ENCODE peak calls at places on chromosomes 2 and 18, in four cellular contexts. P is HepG2, R is K562, Y is WTC11. H is an unnamed sample.

GRCh38 chr2:181949047-181949446 is 36.6 kb upstream of the PPP1R1C start:
- DNase-seq in P (no peak), Y (no peak), R (no peak), H (no peak)

GRCh38 chr2:198137733-198138132 is 333.3 kb downstream of the PLCL1 start:
- DNase-seq in Y (peak; percentile 51), R (no peak), P (no peak), H (no peak)

GRCh38 chr2:214019229-214019972 is 391.5 kb upstream of the VWC2L start:
- DNase-seq in P (no peak), Y (no peak), R (no peak), H (no peak)

GRCh38 chr2:189487283-189488280 is 46.3 kb downstream of the WDR75 start:
- DNase-seq in R (no peak), Y (no peak), P (no peak), H (no peak)

GRCh38 chr18:12520442-12520992 is 112.8 kb downstream of the PRELID3A start:
- DNase-seq in R (no peak), Y (no peak), P (no peak), H (no peak)

GRCh38 chr18:73681398-73681797 is 466.2 kb downstream of the FBXO15 start:
- DNase-seq in Y (no peak), P (no peak), R (no peak), H (no peak)

GRCh38 chr2:120986898-120987650 is 251.4 kb downstream of the GLI2 start:
- DNase-seq in Y (no peak), P (no peak), R (no peak), H (no peak)

GRCh38 chr2:176092270-176093144 is at the start of gene HOXD13:
- DNase-seq in R (peak; percentile 33), Y (peak; percentile 76), P (no peak), H (peak; percentile 87)

GRCh38 chr18:31134988-31135529 is 27.6 kb downstream of the DSC1 start:
- DNase-seq in R (no peak), Y (no peak), P (no peak), H (no peak)

GRCh38 chr2:200340527-200341224 is 34.2 kb downstream of the SPATS2L start:
- DNase-seq in P (no peak), R (no peak), Y (no peak), H (no peak)

GRCh38 chr2:200337621-200338020 is 31.1 kb downstream of the SPATS2L start:
- DNase-seq in R (no peak), Y (no peak), P (no peak), H (no peak)

GRCh38 chr2:200338692-200339091 is 32.2 kb downstream of the SPATS2L start:
- DNase-seq in Y (no peak), P (peak; percentile 30), R (no peak), H (no peak)

GRCh38 chr2:200336980-200337615 is 30.6 kb downstream of the SPATS2L start:
- DNase-seq in P (no peak), Y (no peak), R (no peak), H (no peak)

DNA sequence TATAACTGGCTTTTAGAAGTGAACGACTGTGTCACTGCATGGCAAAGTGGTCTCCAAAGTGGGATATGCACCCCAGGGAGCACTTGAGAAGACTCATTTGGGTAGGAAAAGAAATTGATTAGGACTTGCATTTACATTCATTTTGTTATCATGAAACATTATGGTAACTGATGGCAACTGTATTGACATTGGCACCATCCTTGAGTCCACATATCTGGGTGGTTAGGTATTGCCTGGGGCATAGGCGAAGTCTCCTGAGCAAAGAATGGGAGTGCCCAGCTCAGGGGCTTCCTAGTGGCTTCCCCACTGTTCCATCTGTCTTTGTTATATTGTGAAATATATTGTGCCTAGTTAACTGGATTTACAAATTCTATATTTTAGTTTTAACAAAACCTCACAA is 29.2 kb downstream of the SPATS2L start:
- DNase-seq in R (no peak), Y (no peak), P (peak; percentile 31), H (no peak)
- TF ChIP-seq ELF4 in R (no peak), Y (no peak), P (no peak), H (no peak)

GRCh38 chr2:50449306-50449705 is 582.6 kb downstream of the NRXN1 start:
- DNase-seq in R (no peak), P (no peak), Y (no peak), H (no peak)
- TF ChIP-seq ELF4 in R (no peak), P (no peak), Y (no peak), H (no peak)

DNA sequence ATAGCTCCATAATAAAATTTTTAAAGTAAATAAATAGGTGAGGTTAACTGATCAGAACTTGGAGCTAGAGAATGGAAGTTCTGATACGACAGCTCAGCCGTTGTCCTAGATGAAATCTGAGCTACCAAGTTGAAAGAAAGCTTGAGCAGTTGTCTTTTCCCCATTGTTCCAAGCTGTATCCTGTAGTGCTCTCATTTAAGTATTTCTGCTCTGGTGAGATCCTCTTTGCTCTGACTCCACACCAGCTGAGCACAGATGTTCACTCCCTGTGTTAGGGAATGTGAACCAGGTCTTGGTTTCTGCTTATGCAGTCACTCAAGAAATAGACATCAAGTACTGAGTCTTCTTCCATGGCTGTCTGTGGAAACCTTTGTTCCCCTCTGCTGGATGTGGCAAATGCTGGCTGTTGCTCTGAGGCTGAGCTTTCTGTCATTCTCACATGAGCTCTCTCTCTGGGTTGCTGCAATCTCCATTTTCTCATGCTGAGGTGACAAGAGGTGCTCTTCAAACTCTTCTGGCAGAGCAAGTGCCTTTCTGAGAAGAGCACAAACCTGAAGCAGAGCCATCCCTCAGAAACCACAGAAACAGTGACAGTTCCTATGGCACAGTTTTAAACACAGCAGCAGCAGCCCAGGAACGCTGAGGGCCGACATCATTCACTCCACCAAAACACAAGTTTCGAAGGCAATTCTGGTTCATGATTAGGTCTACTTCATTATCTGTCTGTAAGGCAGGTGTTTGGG is 194.1 kb downstream of the SP3 start:
- DNase-seq in R (no peak), P (no peak), Y (no peak), H (no peak)
- TF ChIP-seq ELF4 in R (no peak), P (no peak), Y (no peak), H (no peak)

DNA sequence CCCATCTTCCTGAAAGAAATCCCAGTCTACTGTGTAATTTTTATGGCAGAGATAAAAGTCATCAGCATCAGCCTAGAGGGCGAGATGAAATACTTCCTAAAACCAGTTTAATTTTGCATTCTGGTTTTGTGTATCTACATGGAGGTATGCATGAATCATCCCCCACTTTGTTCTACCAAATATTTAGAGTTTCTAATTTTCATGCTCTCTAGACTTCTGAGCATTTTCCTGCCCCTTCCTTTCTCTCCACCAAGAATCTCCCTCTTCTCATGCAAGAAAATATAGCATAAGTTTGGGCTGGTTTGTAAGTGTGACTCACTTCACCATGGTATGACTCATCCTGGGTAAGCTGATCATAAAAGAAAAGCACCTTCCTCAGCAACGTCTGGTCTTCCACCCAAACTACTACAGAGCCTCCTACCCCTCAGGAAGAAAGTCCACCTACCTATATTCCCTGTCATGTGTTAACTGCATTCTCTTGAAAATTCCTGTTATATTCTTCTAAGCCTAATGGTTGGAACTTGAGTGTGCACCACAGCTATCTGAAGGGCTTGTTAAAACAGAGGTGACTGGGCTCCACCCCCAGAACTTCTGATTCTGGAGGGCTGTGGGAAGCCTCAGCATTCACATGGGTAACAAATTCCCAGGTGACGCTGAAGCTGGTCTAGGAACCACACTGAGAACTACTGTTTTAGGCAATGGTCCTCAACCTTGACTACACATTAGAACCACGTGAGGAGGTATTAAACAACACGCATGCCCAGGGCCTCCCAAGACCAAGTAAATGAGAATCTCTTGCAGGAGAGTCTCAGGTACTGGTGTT is 37.4 kb upstream of the RAPGEF4 start:
- DNase-seq in P (no peak), Y (no peak), R (peak; percentile 23), H (peak; percentile 34)
- TF ChIP-seq ELF4 in P (no peak), Y (no peak), R (no peak), H (no peak)

GRCh38 chr2:226117506-226118065 is 682.0 kb downstream of the IRS1 start:
- DNase-seq in R (no peak), Y (no peak), P (no peak), H (no peak)
- TF ChIP-seq ELF4 in R (no peak), Y (no peak), P (no peak), H (no peak)